ENCODE peak calls at places on chromosomes 13 and 19, in eight cellular contexts. L, T, Z, F, I, H, U and P are unnamed samples.

GRCh38 chr19:13173129-13173737 is 23.0 kb downstream of the IER2 start:
- DNase-seq in L (no peak), T (no peak), Z (no peak), F (no peak), I (no peak), H (no peak), U (no peak), P (no peak)

GRCh38 chr19:35751839-35752745 is 3.7 kb downstream of the LIN37 start:
- DNase-seq in L (no peak), T (no peak), Z (no peak), F (no peak), I (no peak), H (no peak), U (no peak), P (no peak)

GRCh38 chr19:11338569-11339253 is 746 bp downstream of the RAB3D start:
- DNase-seq in L (no peak), T (no peak), Z (peak), F (no peak), I (no peak), H (no peak), U (no peak), P (no peak)

GRCh38 chr19:44681992-44682790 is 10.9 kb downstream of the CEACAM19 start:
- DNase-seq in L (no peak), T (no peak), Z (no peak), F (no peak), I (no peak), H (no peak), U (no peak), P (no peak)

GRCh38 chr19:41998246-41999020 is 4.4 kb upstream of the ATP1A3 start:
- DNase-seq in L (peak), T (no peak), Z (peak), F (no peak), I (peak), H (no peak), U (no peak), P (no peak)

GRCh38 chr13:66933994-66934393 is 296.1 kb downstream of the PCDH9 start:
- DNase-seq in L (no peak), T (peak), Z (no peak), F (no peak), I (no peak), H (no peak), U (no peak), P (no peak)

GRCh38 chr13:52047463-52047862 is 23.0 kb downstream of the UTP14C start:
- DNase-seq in L (no peak), T (no peak), Z (no peak), F (no peak), I (no peak), H (no peak), U (no peak), P (no peak)

GRCh38 chr13:86681223-86681622 is 882.0 kb upstream of the SLITRK6 start:
- DNase-seq in L (no peak), T (no peak), Z (no peak), F (no peak), I (no peak), H (no peak), U (no peak), P (no peak)

GRCh38 chr19:8571006-8571411 is 6.2 kb downstream of the MYO1F start:
- DNase-seq in L (no peak), T (no peak), Z (peak), F (no peak), I (no peak), H (no peak), U (peak), P (no peak)

GRCh38 chr13:37139356-37139755 is 33.9 kb upstream of the CSNK1A1L start:
- DNase-seq in L (no peak), T (no peak), Z (no peak), F (no peak), I (no peak), H (no peak), U (no peak), P (no peak)

GRCh38 chr13:101424381-101425155 is 8.3 kb upstream of the NALCN start:
- DNase-seq in L (no peak), T (peak), Z (no peak), F (no peak), I (no peak), H (no peak), U (no peak), P (no peak)

GRCh38 chr19:14059652-14060155 is 2.2 kb downstream of the PALM3 start:
- DNase-seq in L (no peak), T (no peak), Z (peak), F (no peak), I (no peak), H (no peak), U (no peak), P (no peak)

GRCh38 chr19:48780684-48781391 is 25.5 kb downstream of the FGF21 start:
- DNase-seq in L (no peak), T (no peak), Z (peak), F (no peak), I (no peak), H (no peak), U (no peak), P (no peak)

GRCh38 chr19:6963937-6964336 is 57.3 kb downstream of the MBD3L2B start:
- DNase-seq in L (peak), T (no peak), Z (no peak), F (no peak), I (peak), H (peak), U (peak), P (no peak)

GRCh38 chr19:48401277-48401676 is 7.8 kb downstream of the GRIN2D start:
- DNase-seq in L (no peak), T (no peak), Z (no peak), F (no peak), I (no peak), H (no peak), U (no peak), P (no peak)

GRCh38 chr13:30857636-30858035 is 48.4 kb upstream of the MEDAG start:
- DNase-seq in L (no peak), T (no peak), Z (no peak), F (no peak), I (no peak), H (no peak), U (no peak), P (no peak)

GRCh38 chr13:105202384-105202783 is 1333.1 kb downstream of the EFNB2 start:
- DNase-seq in L (no peak), T (no peak), Z (peak), F (no peak), I (no peak), H (no peak), U (no peak), P (peak)

GRCh38 chr19:31875550-31875949 is 469.9 kb upstream of the ZNF507 start:
- DNase-seq in L (no peak), T (no peak), Z (no peak), F (no peak), I (no peak), H (no peak), U (no peak), P (no peak)

GRCh38 chr13:113762075-113762474 is 3.0 kb downstream of the TMEM255B start:
- DNase-seq in L (no peak), T (no peak), Z (no peak), F (no peak), I (no peak), H (no peak), U (no peak), P (no peak)

GRCh38 chr19:55156202-55157063 is 1.1 kb downstream of the TNNI3 start:
- DNase-seq in L (peak), T (peak), Z (peak), F (no peak), I (peak), H (no peak), U (no peak), P (no peak)

GRCh38 chr13:96199315-96199714 is 109.4 kb downstream of the HS6ST3 start:
- DNase-seq in L (no peak), T (no peak), Z (no peak), F (no peak), I (no peak), H (no peak), U (no peak), P (no peak)

GRCh38 chr13:39419866-39420265 is 183.1 kb downstream of the LHFPL6 start:
- DNase-seq in L (no peak), T (no peak), Z (no peak), F (no peak), I (no peak), H (no peak), U (no peak), P (no peak)

GRCh38 chr13:22092791-22093545 is 422.1 kb downstream of the FGF9 start:
- DNase-seq in L (no peak), T (no peak), Z (no peak), F (no peak), I (no peak), H (no peak), U (no peak), P (no peak)

GRCh38 chr13:48942131-48942530 is 33.6 kb upstream of the FNDC3A start:
- DNase-seq in L (no peak), T (peak), Z (no peak), F (no peak), I (no peak), H (no peak), U (no peak), P (no peak)

GRCh38 chr13:33016414-33017409 is at the start of gene KL:
- DNase-seq in L (no peak), T (no peak), Z (peak), F (no peak), I (no peak), H (no peak), U (no peak), P (no peak)

GRCh38 chr13:78608254-78608704 is 4.9 kb upstream of the POU4F1 start:
- DNase-seq in L (no peak), T (no peak), Z (no peak), F (no peak), I (no peak), H (no peak), U (no peak), P (no peak)

GRCh38 chr13:71087432-71087831 is 779.6 kb downstream of the DACH1 start:
- DNase-seq in L (no peak), T (no peak), Z (no peak), F (no peak), I (no peak), H (no peak), U (no peak), P (no peak)

GRCh38 chr13:21149568-21149967 is 26.8 kb downstream of the SKA3 start:
- DNase-seq in L (no peak), T (no peak), Z (no peak), F (no peak), I (no peak), H (no peak), U (no peak), P (no peak)

GRCh38 chr13:45564108-45564507 is 51.4 kb downstream of the ERICH6B start:
- DNase-seq in L (no peak), T (peak), Z (no peak), F (no peak), I (no peak), H (no peak), U (no peak), P (peak)

GRCh38 chr13:105961438-105961837 is 574.0 kb downstream of the EFNB2 start:
- DNase-seq in L (no peak), T (peak), Z (no peak), F (no peak), I (no peak), H (no peak), U (no peak), P (no peak)

GRCh38 chr13:72304121-72304745 is 423.2 kb downstream of the MZT1 start:
- DNase-seq in L (no peak), T (no peak), Z (no peak), F (no peak), I (no peak), H (no peak), U (no peak), P (peak)

GRCh38 chr13:98846521-98846920 is 94.0 kb upstream of the SLC15A1 start:
- DNase-seq in L (no peak), T (no peak), Z (no peak), F (no peak), I (no peak), H (no peak), U (no peak), P (no peak)

GRCh38 chr19:51724543-51724942 is 752 bp upstream of the HAS1 start:
- DNase-seq in L (no peak), T (no peak), Z (no peak), F (no peak), I (no peak), H (no peak), U (no peak), P (no peak)

GRCh38 chr19:51664997-51665396 is 18.4 kb upstream of the SIGLEC14 start:
- DNase-seq in L (no peak), T (peak), Z (no peak), F (no peak), I (no peak), H (no peak), U (no peak), P (no peak)